ENCODE peak calls at places on chromosomes 5 and 9, in ten cellular contexts. D is left cardiac atrium; Q is non-pigmented ciliary epithelial cell; J is left ventricle myocardium superior; Y is neural crest cell; A is brain pericyte; K is heart left ventricle; G is A549; N is activated CD8-positive, alpha-beta memory T cell treated with anti-CD3 and anti-CD28 coated beads, Interleukin-2, amount 50 U/mL, for 48 hours; O is stimulated activated CD4-positive, alpha-beta T cell treated with anti-CD3 and anti-CD28 coated beads, Interleukin-2, amount 100 ng/mL, for 24 hours. R is an unnamed sample.

GRCh38 chr5:1320436-1321344 is 24.2 kb downstream of the CLPTM1L start:
- DNase-seq in D (no peak), Q (no peak), J (no peak), Y (no peak), A (no peak), K (no peak), G (no peak), N (peak; percentile 40), O (no peak), R (no peak)

GRCh38 chr5:109324351-109324750 is 85.4 kb downstream of the PJA2 start:
- DNase-seq in D (no peak), Q (no peak), J (no peak), Y (no peak), A (no peak), K (no peak), G (no peak), N (no peak), O (no peak), R (no peak)

GRCh38 chr5:97839338-97840081 is 656.5 kb upstream of the RIOK2 start:
- DNase-seq in D (no peak), Q (no peak), J (no peak), Y (no peak), A (no peak), K (no peak), G (no peak), N (no peak), O (no peak), R (no peak)

GRCh38 chr5:142542906-142543305 is 143.0 kb downstream of the FGF1 start:
- DNase-seq in D (no peak), Q (no peak), J (no peak), Y (no peak), A (no peak), K (peak; percentile 31), G (no peak), N (no peak), O (no peak), R (no peak)

GRCh38 chr9:125902224-125902623 is 155.1 kb downstream of the PBX3 start:
- DNase-seq in D (no peak), Q (no peak), J (no peak), Y (no peak), A (no peak), K (no peak), G (no peak), N (no peak), O (no peak), R (no peak)

GRCh38 chr5:163712011-163712410 is 206.6 kb downstream of the MAT2B start:
- DNase-seq in D (no peak), Q (no peak), J (no peak), Y (no peak), A (no peak), K (no peak), G (no peak), N (no peak), O (no peak), R (no peak)

GRCh38 chr5:91401175-91401574 is 18.1 kb upstream of the ARRDC3 start:
- DNase-seq in D (no peak), Q (no peak), J (no peak), Y (no peak), A (no peak), K (no peak), G (no peak), N (no peak), O (no peak), R (no peak)

GRCh38 chr5:80569961-80570786 is at the start of gene ANKRD34B:
- DNase-seq in D (no peak), Q (no peak), J (no peak), Y (peak; percentile 17), A (no peak), K (no peak), G (peak; percentile 29), N (peak; percentile 70), O (peak; percentile 66), R (no peak)

GRCh38 chr5:149759986-149760699 is 30.0 kb downstream of the PPARGC1B start:
- DNase-seq in D (no peak), Q (no peak), J (no peak), Y (no peak), A (no peak), K (no peak), G (no peak), N (no peak), O (no peak), R (no peak)

GRCh38 chr9:135456436-135457104 is 23.0 kb upstream of the PPP1R26 start:
- DNase-seq in D (no peak), Q (no peak), J (no peak), Y (no peak), A (no peak), K (no peak), G (no peak), N (no peak), O (no peak), R (no peak)

GRCh38 chr5:114830114-114830513 is 339.6 kb downstream of the TRIM36 start:
- DNase-seq in D (no peak), Q (no peak), J (no peak), Y (no peak), A (no peak), K (no peak), G (no peak), N (no peak), O (no peak), R (no peak)

GRCh38 chr5:147968855-147969254 is 62.5 kb upstream of the C5orf46 start:
- DNase-seq in D (no peak), Q (no peak), J (no peak), Y (no peak), A (no peak), K (no peak), G (no peak), N (no peak), O (no peak), R (no peak)